ENCODE peak calls at places on chromosome 2, in ten cellular contexts. O is NCI-H2029 treated with DMSO at 0.1 percent for 48 hours; S is GM23248; C is DMS153; L is HL-60; R is H4; N is neural crest cell; Y is naive thymus-derived CD4-positive, alpha-beta T cell; B is foreskin fibroblast; Q is NCI-H1092 treated with DMSO at 0.1 percent for 48 hours. U is an unnamed sample.

GRCh38 chr2:133296396-133296795 is 271.9 kb downstream of the NCKAP5 start:
- DNase-seq in O (no peak), S (peak), C (no peak), L (no peak), R (no peak), N (no peak), Y (no peak), B (peak), Q (no peak), U (no peak)

GRCh38 chr2:179877601-179878364 is 16.4 kb upstream of the ZNF385B start:
- DNase-seq in O (no peak), S (peak), C (no peak), L (no peak), R (no peak), N (no peak), Y (no peak), B (no peak), Q (no peak), U (no peak)

GRCh38 chr2:229409751-229410181 is 138.7 kb upstream of the PID1 start:
- DNase-seq in O (no peak), S (no peak), C (no peak), L (no peak), R (no peak), N (no peak), Y (no peak), B (peak), Q (no peak), U (no peak)

GRCh38 chr2:73859721-73860586 is 31.2 kb downstream of the STAMBP start:
- DNase-seq in O (no peak), S (peak), C (no peak), L (no peak), R (peak), N (no peak), Y (no peak), B (peak), Q (no peak), U (no peak)

GRCh38 chr2:232465061-232465460 is 9.1 kb downstream of the ALPI start:
- DNase-seq in O (no peak), S (no peak), C (no peak), L (no peak), R (no peak), N (no peak), Y (no peak), B (no peak), Q (no peak), U (no peak)

GRCh38 chr2:220163486-220163885 is 536.1 kb downstream of the SLC4A3 start:
- DNase-seq in O (no peak), S (peak), C (no peak), L (no peak), R (no peak), N (no peak), Y (no peak), B (peak), Q (no peak), U (no peak)

GRCh38 chr2:134582547-134582899 is 136.3 kb downstream of the TMEM163 start:
- DNase-seq in O (no peak), S (no peak), C (peak), L (no peak), R (no peak), N (no peak), Y (no peak), B (no peak), Q (no peak), U (no peak)

GRCh38 chr2:180324191-180324590 is 317.1 kb upstream of the CWC22 start:
- DNase-seq in O (no peak), S (peak), C (no peak), L (no peak), R (no peak), N (no peak), Y (no peak), B (no peak), Q (no peak), U (no peak)

GRCh38 chr2:200380833-200381542 is 74.5 kb downstream of the SPATS2L start:
- DNase-seq in O (no peak), S (peak), C (no peak), L (peak), R (peak), N (no peak), Y (no peak), B (peak), Q (no peak), U (no peak)

GRCh38 chr2:179579744-179580143 is 281.7 kb downstream of the ZNF385B start:
- DNase-seq in O (no peak), S (no peak), C (no peak), L (no peak), R (no peak), N (no peak), Y (no peak), B (no peak), Q (no peak), U (no peak)

GRCh38 chr2:239034561-239035341 is 186.9 kb downstream of the TWIST2 start:
- DNase-seq in O (no peak), S (no peak), C (no peak), L (no peak), R (no peak), N (no peak), Y (no peak), B (no peak), Q (no peak), U (no peak)

GRCh38 chr2:224145751-224146355 is 106.8 kb upstream of the SERPINE2 start:
- DNase-seq in O (no peak), S (peak), C (no peak), L (no peak), R (peak), N (no peak), Y (no peak), B (peak), Q (no peak), U (peak)

GRCh38 chr2:201923436-201923975 is 110.1 kb upstream of the FZD7 start:
- DNase-seq in O (no peak), S (no peak), C (no peak), L (no peak), R (no peak), N (no peak), Y (no peak), B (no peak), Q (no peak), U (no peak)

GRCh38 chr2:86480105-86480504 is 38.9 kb downstream of the KDM3A start:
- DNase-seq in O (no peak), S (peak), C (no peak), L (no peak), R (no peak), N (no peak), Y (no peak), B (no peak), Q (no peak), U (no peak)

GRCh38 chr2:69798909-69799526 is 30.4 kb upstream of the GMCL1 start:
- DNase-seq in O (no peak), S (peak), C (no peak), L (no peak), R (no peak), N (no peak), Y (no peak), B (peak), Q (no peak), U (peak)

GRCh38 chr2:152247337-152247695 is 71.8 kb upstream of the STAM2 start:
- DNase-seq in O (no peak), S (peak), C (no peak), L (no peak), R (no peak), N (no peak), Y (no peak), B (peak), Q (no peak), U (no peak)

GRCh38 chr2:17747684-17748452 is 5.7 kb downstream of the SMC6 start:
- DNase-seq in O (no peak), S (peak), C (no peak), L (no peak), R (peak), N (no peak), Y (no peak), B (peak), Q (no peak), U (no peak)

GRCh38 chr2:127479219-127479825 is 47.0 kb downstream of the IWS1 start:
- DNase-seq in O (peak), S (peak), C (peak), L (peak), R (peak), N (no peak), Y (peak), B (peak), Q (peak), U (no peak)

GRCh38 chr2:137507237-137507636 is 457.0 kb upstream of the HNMT start:
- DNase-seq in O (no peak), S (no peak), C (peak), L (no peak), R (no peak), N (no peak), Y (no peak), B (no peak), Q (no peak), U (no peak)

GRCh38 chr2:172200495-172201085 is 97.9 kb upstream of the DLX2 start:
- DNase-seq in O (no peak), S (peak), C (no peak), L (no peak), R (no peak), N (no peak), Y (no peak), B (peak), Q (no peak), U (no peak)

GRCh38 chr2:44974064-44974715 is 32.7 kb downstream of the SIX3 start:
- DNase-seq in O (no peak), S (peak), C (peak), L (no peak), R (peak), N (no peak), Y (no peak), B (peak), Q (peak), U (peak)

GRCh38 chr2:238868616-238869292 is 20.9 kb downstream of the TWIST2 start:
- DNase-seq in O (no peak), S (peak), C (no peak), L (no peak), R (no peak), N (no peak), Y (no peak), B (peak), Q (no peak), U (no peak)

GRCh38 chr2:224025874-224026273 is 13.2 kb downstream of the SERPINE2 start:
- DNase-seq in O (no peak), S (no peak), C (no peak), L (peak), R (no peak), N (no peak), Y (peak), B (no peak), Q (no peak), U (no peak)

GRCh38 chr2:234611209-234611608 is 114.3 kb upstream of the ARL4C start:
- DNase-seq in O (no peak), S (peak), C (no peak), L (no peak), R (no peak), N (no peak), Y (no peak), B (no peak), Q (no peak), U (no peak)

U was measured in Caco-2.